ENCODE peak calls at places on chromosomes 3 and 15, in nine cellular contexts. One of them, this sample, is unnamed.

GRCh38 chr3:69665026-69665739 is 74.1 kb upstream of the MITF start:
- DNase-seq in K562: peak; percentile 22
- DNase-seq in breast epithelium: no peak
- DNase-seq in lower leg skin: no peak
- DNase-seq in suprapubic skin: no peak
- DNase-seq in adrenal gland: no peak
- DNase-seq in uterus: peak; percentile 54
- DNase-seq in heart left ventricle: peak; percentile 34
- DNase-seq in A549: peak; percentile 30
- DNase-seq in this sample: no peak

GRCh38 chr3:94965867-94966471 is 903.1 kb downstream of the NSUN3 start:
- DNase-seq in K562: no peak
- DNase-seq in breast epithelium: no peak
- DNase-seq in lower leg skin: no peak
- DNase-seq in suprapubic skin: no peak
- DNase-seq in adrenal gland: no peak
- DNase-seq in uterus: no peak
- DNase-seq in heart left ventricle: no peak
- DNase-seq in A549: no peak
- DNase-seq in this sample: no peak

GRCh38 chr3:141266797-141267555 is 35.4 kb downstream of the PXYLP1 start:
- DNase-seq in K562: no peak
- DNase-seq in breast epithelium: no peak
- DNase-seq in lower leg skin: no peak
- DNase-seq in suprapubic skin: no peak
- DNase-seq in adrenal gland: no peak
- DNase-seq in uterus: no peak
- DNase-seq in heart left ventricle: no peak
- DNase-seq in A549: no peak
- DNase-seq in this sample: no peak

GRCh38 chr3:98021821-98022220 is 13.3 kb downstream of the GABRR3 start:
- DNase-seq in K562: no peak
- DNase-seq in breast epithelium: no peak
- DNase-seq in lower leg skin: no peak
- DNase-seq in suprapubic skin: no peak
- DNase-seq in adrenal gland: no peak
- DNase-seq in uterus: no peak
- DNase-seq in heart left ventricle: no peak
- DNase-seq in A549: no peak
- DNase-seq in this sample: no peak

GRCh38 chr3:149706905-149707304 is 45.4 kb downstream of the COMMD2 start:
- DNase-seq in K562: no peak
- DNase-seq in breast epithelium: no peak
- DNase-seq in lower leg skin: no peak
- DNase-seq in suprapubic skin: no peak
- DNase-seq in adrenal gland: no peak
- DNase-seq in uterus: peak; percentile 39
- DNase-seq in heart left ventricle: no peak
- DNase-seq in A549: no peak
- DNase-seq in this sample: no peak

GRCh38 chr15:38144921-38145320 is 107.7 kb upstream of the SPRED1 start:
- DNase-seq in K562: no peak
- DNase-seq in breast epithelium: no peak
- DNase-seq in lower leg skin: no peak
- DNase-seq in suprapubic skin: no peak
- DNase-seq in adrenal gland: no peak
- DNase-seq in uterus: no peak
- DNase-seq in heart left ventricle: no peak
- DNase-seq in A549: no peak
- DNase-seq in this sample: no peak

GRCh38 chr3:33919312-33919711 is 120.9 kb downstream of the PDCD6IP start:
- DNase-seq in K562: no peak
- DNase-seq in breast epithelium: no peak
- DNase-seq in lower leg skin: no peak
- DNase-seq in suprapubic skin: no peak
- DNase-seq in adrenal gland: no peak
- DNase-seq in uterus: no peak
- DNase-seq in heart left ventricle: no peak
- DNase-seq in A549: no peak
- DNase-seq in this sample: no peak

GRCh38 chr3:25768851-25769250 is 14.4 kb downstream of the NGLY1 start:
- DNase-seq in K562: no peak
- DNase-seq in breast epithelium: no peak
- DNase-seq in lower leg skin: no peak
- DNase-seq in suprapubic skin: no peak
- DNase-seq in adrenal gland: no peak
- DNase-seq in uterus: no peak
- DNase-seq in heart left ventricle: no peak
- DNase-seq in A549: no peak
- DNase-seq in this sample: no peak

GRCh38 chr3:63494646-63495045 is 157.8 kb upstream of the SNTN start:
- DNase-seq in K562: no peak
- DNase-seq in breast epithelium: no peak
- DNase-seq in lower leg skin: no peak
- DNase-seq in suprapubic skin: no peak
- DNase-seq in adrenal gland: no peak
- DNase-seq in uterus: no peak
- DNase-seq in heart left ventricle: no peak
- DNase-seq in A549: no peak
- DNase-seq in this sample: no peak

GRCh38 chr15:99526174-99526573 is 39.6 kb upstream of the MEF2A start:
- DNase-seq in K562: no peak
- DNase-seq in breast epithelium: no peak
- DNase-seq in lower leg skin: no peak
- DNase-seq in suprapubic skin: no peak
- DNase-seq in adrenal gland: no peak
- DNase-seq in uterus: no peak
- DNase-seq in heart left ventricle: no peak
- DNase-seq in A549: no peak
- DNase-seq in this sample: no peak

GRCh38 chr3:196524527-196524926 is 9.4 kb upstream of the SMCO1 start:
- DNase-seq in K562: peak; percentile 34
- DNase-seq in breast epithelium: no peak
- DNase-seq in lower leg skin: no peak
- DNase-seq in suprapubic skin: no peak
- DNase-seq in adrenal gland: no peak
- DNase-seq in uterus: no peak
- DNase-seq in heart left ventricle: no peak
- DNase-seq in A549: no peak
- DNase-seq in this sample: no peak

GRCh38 chr3:170429050-170429449 is 10.4 kb downstream of the CLDN11 start:
- DNase-seq in K562: no peak
- DNase-seq in breast epithelium: peak; percentile 63
- DNase-seq in lower leg skin: no peak
- DNase-seq in suprapubic skin: no peak
- DNase-seq in adrenal gland: no peak
- DNase-seq in uterus: no peak
- DNase-seq in heart left ventricle: no peak
- DNase-seq in A549: no peak
- DNase-seq in this sample: no peak

DNA sequence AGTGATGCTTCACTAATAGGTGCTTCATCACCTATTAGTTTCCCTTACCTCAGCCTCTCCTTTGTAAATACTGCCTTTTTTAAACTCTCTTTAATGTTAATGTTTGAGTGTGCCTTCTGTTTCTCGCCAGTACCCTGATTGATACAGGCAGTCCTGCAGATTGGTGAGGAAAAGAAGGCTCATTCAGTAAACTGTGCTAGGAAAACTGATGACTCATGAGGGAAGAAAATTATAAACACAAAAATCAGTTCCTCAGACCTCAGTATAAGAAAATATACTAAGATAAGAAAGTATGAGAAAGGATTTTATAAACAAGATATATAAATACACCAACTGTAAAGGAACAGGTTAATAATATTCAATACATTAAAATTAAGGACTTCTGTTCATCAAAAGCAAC is 54.8 kb upstream of the OXTR start:
- DNase-seq in K562: no peak
- DNase-seq in breast epithelium: no peak
- DNase-seq in lower leg skin: no peak
- DNase-seq in suprapubic skin: no peak
- DNase-seq in adrenal gland: no peak
- DNase-seq in uterus: no peak
- DNase-seq in heart left ventricle: no peak
- DNase-seq in A549: no peak
- DNase-seq in this sample: no peak
- TF ChIP-seq POLR2A in K562: no peak
- TF ChIP-seq POLR2A in breast epithelium: no peak
- TF ChIP-seq POLR2A in lower leg skin: no peak
- TF ChIP-seq POLR2A in suprapubic skin: no peak
- TF ChIP-seq POLR2A in adrenal gland: no peak
- TF ChIP-seq POLR2A in uterus: no peak
- TF ChIP-seq POLR2A in heart left ventricle: no peak
- TF ChIP-seq POLR2A in A549: no peak
- TF ChIP-seq POLR2A in this sample: no peak

DNA sequence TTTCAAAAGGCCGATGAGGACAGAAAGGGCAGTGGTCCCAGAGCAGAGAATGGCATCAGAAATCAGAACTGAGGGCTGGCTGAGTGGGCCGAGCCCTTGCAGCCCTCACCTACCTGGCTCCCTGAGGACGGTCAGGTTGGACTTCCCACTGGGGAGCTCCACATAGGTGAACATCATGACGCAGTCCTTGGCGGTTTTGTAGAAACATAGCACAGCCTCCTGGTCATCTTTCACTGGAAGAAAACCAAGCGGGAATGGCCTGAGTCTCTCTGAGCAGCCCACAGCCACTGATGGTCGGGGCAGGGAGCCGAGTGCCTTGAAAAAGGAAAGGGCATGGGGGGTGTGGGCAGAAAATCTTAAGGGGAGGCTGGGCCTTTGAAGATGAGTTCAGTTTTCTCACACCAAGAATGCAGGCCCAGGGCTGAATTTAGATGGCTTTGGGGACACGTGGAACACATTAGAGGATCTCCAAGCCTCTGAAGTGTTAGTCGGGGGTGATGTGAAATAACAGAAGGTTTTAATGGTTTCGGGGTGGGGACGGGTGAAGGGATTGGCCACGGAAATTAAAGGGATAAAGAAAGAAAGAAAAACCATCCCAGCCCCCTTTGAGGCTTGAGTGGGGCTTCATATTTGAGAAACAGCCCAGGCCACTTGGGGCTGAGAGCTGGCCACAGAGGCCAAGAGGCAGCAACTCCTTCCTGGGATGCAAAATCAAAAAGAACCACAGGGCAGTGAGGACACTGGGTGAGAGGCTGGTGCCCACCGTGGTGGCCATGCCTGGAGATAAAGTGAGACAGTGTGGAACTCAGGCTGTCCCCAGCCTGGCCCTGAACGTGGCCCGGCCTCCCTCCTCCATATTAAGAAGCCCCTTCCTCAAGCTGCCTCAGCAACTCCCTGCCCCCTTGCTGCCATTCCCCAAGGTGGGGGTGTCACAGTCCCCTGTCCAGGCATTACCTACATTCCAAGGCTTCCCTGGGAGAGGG is 36.2 kb downstream of the UMPS start:
- DNase-seq in K562: no peak
- DNase-seq in breast epithelium: no peak
- DNase-seq in lower leg skin: no peak
- DNase-seq in suprapubic skin: no peak
- DNase-seq in adrenal gland: no peak
- DNase-seq in uterus: peak; percentile 8
- DNase-seq in heart left ventricle: no peak
- DNase-seq in A549: no peak
- DNase-seq in this sample: no peak
- TF ChIP-seq POLR2A in K562: no peak
- TF ChIP-seq POLR2A in breast epithelium: no peak
- TF ChIP-seq POLR2A in lower leg skin: no peak
- TF ChIP-seq POLR2A in suprapubic skin: no peak
- TF ChIP-seq POLR2A in adrenal gland: no peak
- TF ChIP-seq POLR2A in uterus: no peak
- TF ChIP-seq POLR2A in heart left ventricle: no peak
- TF ChIP-seq POLR2A in A549: no peak
- TF ChIP-seq POLR2A in this sample: no peak

DNA sequence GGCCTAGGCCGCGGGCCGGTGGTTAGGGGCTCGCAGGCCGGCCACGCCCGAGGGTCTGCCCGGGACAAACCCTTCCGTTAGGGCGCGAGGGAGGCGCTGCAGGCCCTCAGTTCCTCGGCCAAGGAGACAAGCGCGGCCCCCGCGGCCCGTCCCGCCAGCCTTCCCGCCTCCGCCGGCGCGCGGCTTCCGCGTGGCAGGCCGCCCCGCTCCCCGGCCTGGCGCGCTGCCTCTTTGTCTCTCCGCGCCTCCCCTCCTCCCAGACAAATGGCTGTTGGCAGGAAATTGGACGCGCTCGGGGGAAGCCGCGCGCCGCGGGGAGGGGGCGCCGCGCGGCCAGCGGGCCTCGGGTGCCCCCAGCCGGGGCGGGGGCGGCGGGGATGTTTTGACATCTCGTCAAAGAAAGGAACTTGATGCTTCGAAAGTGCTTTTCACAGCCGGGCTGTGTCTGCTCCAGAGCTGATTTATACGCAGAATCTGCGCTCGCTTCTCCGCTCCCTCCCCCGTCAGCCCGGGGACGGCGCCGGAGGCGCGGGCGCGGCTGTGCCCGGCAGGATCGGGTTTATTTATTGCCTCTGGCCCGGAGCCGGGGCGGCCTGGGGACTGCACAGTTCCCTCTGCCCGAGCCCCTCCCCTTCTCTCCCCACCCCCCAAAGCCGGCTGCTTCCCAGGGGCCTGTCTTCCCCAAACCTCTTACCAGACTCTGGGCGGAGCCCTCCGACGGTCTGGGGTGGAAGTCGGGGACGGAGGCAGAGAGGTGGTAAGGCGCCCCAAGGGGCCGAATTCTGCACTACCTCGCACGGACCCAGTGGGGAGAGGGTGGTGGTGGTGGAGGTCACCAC is 20.8 kb downstream of the SHF start:
- DNase-seq in K562: peak; percentile 89
- DNase-seq in breast epithelium: peak; percentile 77
- DNase-seq in lower leg skin: peak; percentile 80
- DNase-seq in suprapubic skin: peak; percentile 93
- DNase-seq in adrenal gland: peak; percentile 93
- DNase-seq in uterus: peak; percentile 91
- DNase-seq in heart left ventricle: peak; percentile 93
- DNase-seq in A549: peak; percentile 78
- DNase-seq in this sample: peak; percentile 92
- TF ChIP-seq POLR2A in K562: peak; percentile 71
- TF ChIP-seq POLR2A in breast epithelium: peak; percentile 43
- TF ChIP-seq POLR2A in lower leg skin: no peak
- TF ChIP-seq POLR2A in suprapubic skin: no peak
- TF ChIP-seq POLR2A in adrenal gland: peak; percentile 29
- TF ChIP-seq POLR2A in uterus: no peak
- TF ChIP-seq POLR2A in heart left ventricle: no peak
- TF ChIP-seq POLR2A in A549: peak; percentile 26
- TF ChIP-seq POLR2A in this sample: no peak

GRCh38 chr15:77042245-77042644 is 28.7 kb downstream of the TSPAN3 start:
- DNase-seq in K562: no peak
- DNase-seq in breast epithelium: no peak
- DNase-seq in lower leg skin: no peak
- DNase-seq in suprapubic skin: no peak
- DNase-seq in adrenal gland: no peak
- DNase-seq in uterus: no peak
- DNase-seq in heart left ventricle: no peak
- DNase-seq in A549: no peak
- DNase-seq in this sample: no peak
- TF ChIP-seq POLR2A in K562: no peak
- TF ChIP-seq POLR2A in breast epithelium: no peak
- TF ChIP-seq POLR2A in lower leg skin: no peak
- TF ChIP-seq POLR2A in suprapubic skin: no peak
- TF ChIP-seq POLR2A in adrenal gland: no peak
- TF ChIP-seq POLR2A in uterus: no peak
- TF ChIP-seq POLR2A in heart left ventricle: no peak
- TF ChIP-seq POLR2A in A549: no peak
- TF ChIP-seq POLR2A in this sample: no peak

GRCh38 chr3:185823280-185824044 is 1.4 kb downstream of the IGF2BP2 start:
- DNase-seq in K562: peak; percentile 64
- DNase-seq in breast epithelium: no peak
- DNase-seq in lower leg skin: peak; percentile 20
- DNase-seq in suprapubic skin: peak; percentile 64
- DNase-seq in adrenal gland: peak; percentile 18
- DNase-seq in uterus: peak; percentile 36
- DNase-seq in heart left ventricle: peak; percentile 61
- DNase-seq in A549: no peak
- DNase-seq in this sample: peak; percentile 34
- TF ChIP-seq POLR2A in K562: peak; percentile 49
- TF ChIP-seq POLR2A in breast epithelium: no peak
- TF ChIP-seq POLR2A in lower leg skin: no peak
- TF ChIP-seq POLR2A in suprapubic skin: no peak
- TF ChIP-seq POLR2A in adrenal gland: no peak
- TF ChIP-seq POLR2A in uterus: no peak
- TF ChIP-seq POLR2A in heart left ventricle: no peak
- TF ChIP-seq POLR2A in A549: no peak
- TF ChIP-seq POLR2A in this sample: no peak

This sample was measured in H54.